ENCODE peak calls at places on chromosomes 5 and 9, in seven cellular contexts. L is thoracic aorta; M is HFFc6; J is SK-N-DZ; G is iPS-NIHi11; O is stimulated activated CD4-positive, alpha-beta T cell treated with anti-CD3 and anti-CD28 coated beads, Interleukin-2, amount 100 ng/mL, for 24 hours; V is fibroblast of villous mesenchyme. P is an unnamed sample.

GRCh38 chr5:151234476-151235238 is 10.8 kb upstream of the CCDC69 start:
- DNase-seq in L (no peak), V (peak; percentile 93), O (peak; percentile 38), J (no peak), M (peak; percentile 43), G (no peak), P (no peak)

GRCh38 chr5:86880785-86881492 is 263.2 kb downstream of the COX7C start:
- DNase-seq in V (peak; percentile 83), J (peak; percentile 83), O (peak; percentile 18), L (no peak), M (peak; percentile 92), G (peak; percentile 72), P (peak; percentile 84)

GRCh38 chr5:600551-601541 is 11.3 kb upstream of the CEP72 start:
- DNase-seq in M (no peak), G (no peak), V (no peak), L (no peak), J (no peak), O (no peak), P (no peak)

GRCh38 chr5:42992035-42992570 is 48.0 kb downstream of the ANXA2R start:
- DNase-seq in L (no peak), O (peak; percentile 68), V (peak; percentile 93), G (peak; percentile 47), J (peak; percentile 35), M (peak; percentile 40), P (peak; percentile 62)

GRCh38 chr9:126113176-126113575 is 213.5 kb upstream of the MVB12B start:
- DNase-seq in G (no peak), J (no peak), L (no peak), V (no peak), M (no peak), O (no peak), P (no peak)

GRCh38 chr5:115321309-115321708 is 24.9 kb upstream of the CCDC112 start:
- DNase-seq in L (no peak), M (peak; percentile 52), G (no peak), O (no peak), V (peak; percentile 33), J (no peak), P (no peak)

GRCh38 chr5:98705841-98706240 is 67.6 kb upstream of the RGMB start:
- DNase-seq in M (peak; percentile 55), J (no peak), L (no peak), G (no peak), O (no peak), V (no peak), P (no peak)

GRCh38 chr5:157198277-157199058 is 17.8 kb downstream of the ITK start:
- DNase-seq in J (no peak), L (no peak), M (no peak), O (peak; percentile 62), V (no peak), G (no peak), P (no peak)

GRCh38 chr9:35603506-35603985 is 1.5 kb upstream of the TESK1 start:
- DNase-seq in V (peak; percentile 93), L (no peak), M (no peak), O (peak; percentile 28), J (no peak), G (no peak), P (peak; percentile 72)

GRCh38 chr5:132334812-132335211 is 34.7 kb upstream of the SLC22A5 start:
- DNase-seq in L (no peak), O (no peak), M (no peak), V (no peak), J (no peak), G (no peak), P (no peak)

GRCh38 chr5:138726848-138727247 is 26.4 kb upstream of the CTNNA1 start:
- DNase-seq in G (no peak), M (no peak), L (no peak), V (no peak), O (peak; percentile 18), J (no peak), P (no peak)

GRCh38 chr9:126428524-126429175 is 102.0 kb downstream of the MVB12B start:
- DNase-seq in J (no peak), V (no peak), L (no peak), G (no peak), M (no peak), O (no peak), P (no peak)

GRCh38 chr5:114839360-114839759 is 330.3 kb downstream of the TRIM36 start:
- DNase-seq in G (no peak), L (no peak), M (no peak), V (no peak), O (no peak), J (no peak), P (no peak)

GRCh38 chr9:124208571-124208970 is 49.2 kb upstream of the NEK6 start:
- DNase-seq in V (no peak), O (peak; percentile 17), J (no peak), M (no peak), G (no peak), L (no peak), P (no peak)

GRCh38 chr9:134895849-134896833 is 15.5 kb downstream of the FCN2 start:
- DNase-seq in V (peak; percentile 76), O (no peak), L (no peak), G (no peak), M (peak; percentile 57), J (no peak), P (peak; percentile 99)

P was measured in NCI-H524.